ENCODE peak calls at places on chromosomes 2 and 18, in nine cellular contexts. One of them, this sample, is unnamed.

GRCh38 chr2:175282300-175282699 is 100.8 kb upstream of the ATP5MC3 start:
- DNase-seq in adrenal gland: no peak
- DNase-seq in NCI-H1092 treated with DMSO at 0.1 percent for 48 hours: peak
- DNase-seq in kidney epithelial cell: no peak
- DNase-seq in stimulated activated CD4-positive, alpha-beta T cell treated with anti-CD3 and anti-CD28 coated beads, Interleukin-4, amount 100 ng/mL, for 4 hours: no peak
- DNase-seq in A172: peak
- DNase-seq in stomach: no peak
- DNase-seq in HEK293T: peak
- DNase-seq in AG09319: peak
- DNase-seq in this sample: peak

GRCh38 chr2:129481306-129482219 is 497.9 kb upstream of the RAB6C start:
- DNase-seq in A172: no peak
- DNase-seq in HEK293T: no peak
- DNase-seq in stomach: no peak
- DNase-seq in AG09319: no peak
- DNase-seq in NCI-H1092 treated with DMSO at 0.1 percent for 48 hours: no peak
- DNase-seq in stimulated activated CD4-positive, alpha-beta T cell treated with anti-CD3 and anti-CD28 coated beads, Interleukin-4, amount 100 ng/mL, for 4 hours: no peak
- DNase-seq in adrenal gland: no peak
- DNase-seq in kidney epithelial cell: no peak
- DNase-seq in this sample: no peak

GRCh38 chr18:59915606-59916005 is 15.8 kb downstream of the PMAIP1 start:
- DNase-seq in NCI-H1092 treated with DMSO at 0.1 percent for 48 hours: no peak
- DNase-seq in AG09319: no peak
- DNase-seq in stimulated activated CD4-positive, alpha-beta T cell treated with anti-CD3 and anti-CD28 coated beads, Interleukin-4, amount 100 ng/mL, for 4 hours: no peak
- DNase-seq in stomach: no peak
- DNase-seq in adrenal gland: no peak
- DNase-seq in kidney epithelial cell: no peak
- DNase-seq in A172: no peak
- DNase-seq in HEK293T: no peak
- DNase-seq in this sample: no peak

GRCh38 chr2:226447896-226448295 is 351.7 kb downstream of the IRS1 start:
- DNase-seq in adrenal gland: no peak
- DNase-seq in stomach: no peak
- DNase-seq in NCI-H1092 treated with DMSO at 0.1 percent for 48 hours: no peak
- DNase-seq in kidney epithelial cell: no peak
- DNase-seq in A172: peak
- DNase-seq in HEK293T: no peak
- DNase-seq in stimulated activated CD4-positive, alpha-beta T cell treated with anti-CD3 and anti-CD28 coated beads, Interleukin-4, amount 100 ng/mL, for 4 hours: no peak
- DNase-seq in AG09319: no peak
- DNase-seq in this sample: no peak

GRCh38 chr18:35581555-35582309 is at the start of gene GALNT1:
- DNase-seq in HEK293T: peak
- DNase-seq in stimulated activated CD4-positive, alpha-beta T cell treated with anti-CD3 and anti-CD28 coated beads, Interleukin-4, amount 100 ng/mL, for 4 hours: peak
- DNase-seq in adrenal gland: peak
- DNase-seq in stomach: no peak
- DNase-seq in AG09319: no peak
- DNase-seq in NCI-H1092 treated with DMSO at 0.1 percent for 48 hours: peak
- DNase-seq in kidney epithelial cell: no peak
- DNase-seq in A172: no peak
- DNase-seq in this sample: no peak

GRCh38 chr2:70965506-70965905 is 12.9 kb upstream of the ANKRD53 start:
- DNase-seq in stomach: no peak
- DNase-seq in kidney epithelial cell: no peak
- DNase-seq in A172: no peak
- DNase-seq in adrenal gland: no peak
- DNase-seq in AG09319: no peak
- DNase-seq in NCI-H1092 treated with DMSO at 0.1 percent for 48 hours: no peak
- DNase-seq in stimulated activated CD4-positive, alpha-beta T cell treated with anti-CD3 and anti-CD28 coated beads, Interleukin-4, amount 100 ng/mL, for 4 hours: no peak
- DNase-seq in HEK293T: no peak
- DNase-seq in this sample: no peak

GRCh38 chr2:217980591-217980990 is 22.2 kb downstream of the TNS1 start:
- DNase-seq in adrenal gland: no peak
- DNase-seq in HEK293T: no peak
- DNase-seq in AG09319: no peak
- DNase-seq in A172: no peak
- DNase-seq in stimulated activated CD4-positive, alpha-beta T cell treated with anti-CD3 and anti-CD28 coated beads, Interleukin-4, amount 100 ng/mL, for 4 hours: no peak
- DNase-seq in NCI-H1092 treated with DMSO at 0.1 percent for 48 hours: no peak
- DNase-seq in kidney epithelial cell: no peak
- DNase-seq in stomach: no peak
- DNase-seq in this sample: no peak

GRCh38 chr2:26251893-26252292 is 7.2 kb downstream of the HADHB start:
- DNase-seq in adrenal gland: peak
- DNase-seq in NCI-H1092 treated with DMSO at 0.1 percent for 48 hours: peak
- DNase-seq in stimulated activated CD4-positive, alpha-beta T cell treated with anti-CD3 and anti-CD28 coated beads, Interleukin-4, amount 100 ng/mL, for 4 hours: no peak
- DNase-seq in stomach: peak
- DNase-seq in AG09319: no peak
- DNase-seq in A172: no peak
- DNase-seq in HEK293T: no peak
- DNase-seq in kidney epithelial cell: no peak
- DNase-seq in this sample: no peak

GRCh38 chr2:84823788-84824187 is 57.1 kb downstream of the TRABD2A start:
- DNase-seq in adrenal gland: no peak
- DNase-seq in kidney epithelial cell: no peak
- DNase-seq in A172: no peak
- DNase-seq in HEK293T: no peak
- DNase-seq in NCI-H1092 treated with DMSO at 0.1 percent for 48 hours: no peak
- DNase-seq in stimulated activated CD4-positive, alpha-beta T cell treated with anti-CD3 and anti-CD28 coated beads, Interleukin-4, amount 100 ng/mL, for 4 hours: no peak
- DNase-seq in stomach: no peak
- DNase-seq in AG09319: no peak
- DNase-seq in this sample: no peak

GRCh38 chr18:31574359-31574758 is 17.3 kb upstream of the TTR start:
- DNase-seq in adrenal gland: no peak
- DNase-seq in A172: no peak
- DNase-seq in stomach: no peak
- DNase-seq in stimulated activated CD4-positive, alpha-beta T cell treated with anti-CD3 and anti-CD28 coated beads, Interleukin-4, amount 100 ng/mL, for 4 hours: no peak
- DNase-seq in AG09319: no peak
- DNase-seq in NCI-H1092 treated with DMSO at 0.1 percent for 48 hours: no peak
- DNase-seq in kidney epithelial cell: no peak
- DNase-seq in HEK293T: no peak
- DNase-seq in this sample: no peak

GRCh38 chr2:240365971-240366471 is 69.4 kb upstream of the GPC1 start:
- DNase-seq in AG09319: no peak
- DNase-seq in kidney epithelial cell: no peak
- DNase-seq in stimulated activated CD4-positive, alpha-beta T cell treated with anti-CD3 and anti-CD28 coated beads, Interleukin-4, amount 100 ng/mL, for 4 hours: no peak
- DNase-seq in A172: no peak
- DNase-seq in stomach: no peak
- DNase-seq in NCI-H1092 treated with DMSO at 0.1 percent for 48 hours: no peak
- DNase-seq in HEK293T: no peak
- DNase-seq in adrenal gland: no peak
- DNase-seq in this sample: no peak

GRCh38 chr18:34965108-34965507 is 76.1 kb upstream of the MAPRE2 start:
- DNase-seq in A172: no peak
- DNase-seq in HEK293T: no peak
- DNase-seq in stimulated activated CD4-positive, alpha-beta T cell treated with anti-CD3 and anti-CD28 coated beads, Interleukin-4, amount 100 ng/mL, for 4 hours: no peak
- DNase-seq in kidney epithelial cell: no peak
- DNase-seq in adrenal gland: no peak
- DNase-seq in stomach: no peak
- DNase-seq in AG09319: no peak
- DNase-seq in NCI-H1092 treated with DMSO at 0.1 percent for 48 hours: peak
- DNase-seq in this sample: no peak

GRCh38 chr2:52429740-52430139 is 1337.9 kb upstream of the CHAC2 start:
- DNase-seq in kidney epithelial cell: no peak
- DNase-seq in A172: no peak
- DNase-seq in adrenal gland: no peak
- DNase-seq in AG09319: no peak
- DNase-seq in stimulated activated CD4-positive, alpha-beta T cell treated with anti-CD3 and anti-CD28 coated beads, Interleukin-4, amount 100 ng/mL, for 4 hours: no peak
- DNase-seq in stomach: no peak
- DNase-seq in HEK293T: no peak
- DNase-seq in NCI-H1092 treated with DMSO at 0.1 percent for 48 hours: no peak
- DNase-seq in this sample: no peak

GRCh38 chr2:122203523-122203922 is 448.1 kb downstream of the TSN start:
- DNase-seq in HEK293T: no peak
- DNase-seq in kidney epithelial cell: peak
- DNase-seq in NCI-H1092 treated with DMSO at 0.1 percent for 48 hours: peak
- DNase-seq in stimulated activated CD4-positive, alpha-beta T cell treated with anti-CD3 and anti-CD28 coated beads, Interleukin-4, amount 100 ng/mL, for 4 hours: no peak
- DNase-seq in adrenal gland: no peak
- DNase-seq in AG09319: peak
- DNase-seq in stomach: no peak
- DNase-seq in A172: no peak
- DNase-seq in this sample: no peak

GRCh38 chr2:25285265-25286024 is 56.3 kb downstream of the DNMT3A start:
- DNase-seq in HEK293T: no peak
- DNase-seq in kidney epithelial cell: no peak
- DNase-seq in stomach: no peak
- DNase-seq in AG09319: no peak
- DNase-seq in A172: no peak
- DNase-seq in adrenal gland: no peak
- DNase-seq in stimulated activated CD4-positive, alpha-beta T cell treated with anti-CD3 and anti-CD28 coated beads, Interleukin-4, amount 100 ng/mL, for 4 hours: no peak
- DNase-seq in NCI-H1092 treated with DMSO at 0.1 percent for 48 hours: no peak
- DNase-seq in this sample: no peak

GRCh38 chr2:216792222-216793001 is 67.5 kb downstream of the TNP1 start:
- DNase-seq in kidney epithelial cell: peak
- DNase-seq in HEK293T: no peak
- DNase-seq in AG09319: peak
- DNase-seq in stomach: no peak
- DNase-seq in NCI-H1092 treated with DMSO at 0.1 percent for 48 hours: peak
- DNase-seq in A172: no peak
- DNase-seq in adrenal gland: no peak
- DNase-seq in stimulated activated CD4-positive, alpha-beta T cell treated with anti-CD3 and anti-CD28 coated beads, Interleukin-4, amount 100 ng/mL, for 4 hours: no peak
- DNase-seq in this sample: no peak

GRCh38 chr2:168432565-168433186 is 23.4 kb upstream of the CERS6 start:
- DNase-seq in adrenal gland: no peak
- DNase-seq in A172: no peak
- DNase-seq in NCI-H1092 treated with DMSO at 0.1 percent for 48 hours: no peak
- DNase-seq in stomach: no peak
- DNase-seq in HEK293T: no peak
- DNase-seq in AG09319: no peak
- DNase-seq in stimulated activated CD4-positive, alpha-beta T cell treated with anti-CD3 and anti-CD28 coated beads, Interleukin-4, amount 100 ng/mL, for 4 hours: no peak
- DNase-seq in kidney epithelial cell: no peak
- DNase-seq in this sample: no peak

GRCh38 chr2:189363559-189363958 is 77.7 kb upstream of the WDR75 start:
- DNase-seq in A172: peak
- DNase-seq in NCI-H1092 treated with DMSO at 0.1 percent for 48 hours: no peak
- DNase-seq in HEK293T: no peak
- DNase-seq in AG09319: no peak
- DNase-seq in stomach: no peak
- DNase-seq in adrenal gland: no peak
- DNase-seq in stimulated activated CD4-positive, alpha-beta T cell treated with anti-CD3 and anti-CD28 coated beads, Interleukin-4, amount 100 ng/mL, for 4 hours: no peak
- DNase-seq in kidney epithelial cell: peak
- DNase-seq in this sample: no peak

GRCh38 chr2:132582360-132582759 is 87.6 kb downstream of the LYPD1 start:
- DNase-seq in kidney epithelial cell: no peak
- DNase-seq in HEK293T: no peak
- DNase-seq in stomach: peak
- DNase-seq in A172: no peak
- DNase-seq in adrenal gland: no peak
- DNase-seq in stimulated activated CD4-positive, alpha-beta T cell treated with anti-CD3 and anti-CD28 coated beads, Interleukin-4, amount 100 ng/mL, for 4 hours: no peak
- DNase-seq in AG09319: peak
- DNase-seq in NCI-H1092 treated with DMSO at 0.1 percent for 48 hours: peak
- DNase-seq in this sample: no peak

GRCh38 chr2:29749041-29749440 is 172.3 kb downstream of the ALK start:
- DNase-seq in adrenal gland: no peak
- DNase-seq in stimulated activated CD4-positive, alpha-beta T cell treated with anti-CD3 and anti-CD28 coated beads, Interleukin-4, amount 100 ng/mL, for 4 hours: no peak
- DNase-seq in stomach: no peak
- DNase-seq in HEK293T: no peak
- DNase-seq in NCI-H1092 treated with DMSO at 0.1 percent for 48 hours: no peak
- DNase-seq in kidney epithelial cell: peak
- DNase-seq in AG09319: no peak
- DNase-seq in A172: peak
- DNase-seq in this sample: no peak

GRCh38 chr2:86224645-86225355 is 25.5 kb downstream of the MRPL35 start:
- DNase-seq in stomach: no peak
- DNase-seq in NCI-H1092 treated with DMSO at 0.1 percent for 48 hours: no peak
- DNase-seq in AG09319: no peak
- DNase-seq in stimulated activated CD4-positive, alpha-beta T cell treated with anti-CD3 and anti-CD28 coated beads, Interleukin-4, amount 100 ng/mL, for 4 hours: no peak
- DNase-seq in HEK293T: no peak
- DNase-seq in A172: no peak
- DNase-seq in kidney epithelial cell: no peak
- DNase-seq in adrenal gland: no peak
- DNase-seq in this sample: no peak

GRCh38 chr2:227378371-227378782 is 729 bp downstream of the TM4SF20 start:
- DNase-seq in HEK293T: no peak
- DNase-seq in stimulated activated CD4-positive, alpha-beta T cell treated with anti-CD3 and anti-CD28 coated beads, Interleukin-4, amount 100 ng/mL, for 4 hours: no peak
- DNase-seq in kidney epithelial cell: no peak
- DNase-seq in AG09319: no peak
- DNase-seq in A172: no peak
- DNase-seq in NCI-H1092 treated with DMSO at 0.1 percent for 48 hours: no peak
- DNase-seq in adrenal gland: no peak
- DNase-seq in stomach: no peak
- DNase-seq in this sample: no peak

GRCh38 chr2:156672569-156673270 is 236.5 kb downstream of the GPD2 start:
- DNase-seq in A172: peak
- DNase-seq in adrenal gland: no peak
- DNase-seq in NCI-H1092 treated with DMSO at 0.1 percent for 48 hours: no peak
- DNase-seq in stimulated activated CD4-positive, alpha-beta T cell treated with anti-CD3 and anti-CD28 coated beads, Interleukin-4, amount 100 ng/mL, for 4 hours: no peak
- DNase-seq in stomach: no peak
- DNase-seq in HEK293T: no peak
- DNase-seq in kidney epithelial cell: no peak
- DNase-seq in AG09319: no peak
- DNase-seq in this sample: no peak

GRCh38 chr18:45522371-45522770 is 92.9 kb upstream of the SLC14A2 start:
- DNase-seq in A172: no peak
- DNase-seq in stimulated activated CD4-positive, alpha-beta T cell treated with anti-CD3 and anti-CD28 coated beads, Interleukin-4, amount 100 ng/mL, for 4 hours: no peak
- DNase-seq in adrenal gland: peak
- DNase-seq in NCI-H1092 treated with DMSO at 0.1 percent for 48 hours: no peak
- DNase-seq in HEK293T: no peak
- DNase-seq in stomach: no peak
- DNase-seq in kidney epithelial cell: no peak
- DNase-seq in AG09319: no peak
- DNase-seq in this sample: no peak

GRCh38 chr2:221500501-221501209 is 71.4 kb downstream of the EPHA4 start:
- DNase-seq in stomach: no peak
- DNase-seq in A172: peak
- DNase-seq in stimulated activated CD4-positive, alpha-beta T cell treated with anti-CD3 and anti-CD28 coated beads, Interleukin-4, amount 100 ng/mL, for 4 hours: no peak
- DNase-seq in kidney epithelial cell: no peak
- DNase-seq in AG09319: no peak
- DNase-seq in HEK293T: no peak
- DNase-seq in NCI-H1092 treated with DMSO at 0.1 percent for 48 hours: no peak
- DNase-seq in adrenal gland: no peak
- DNase-seq in this sample: no peak

GRCh38 chr2:44168684-44169154 is at the start of gene PPM1B:
- DNase-seq in stomach: no peak
- DNase-seq in kidney epithelial cell: no peak
- DNase-seq in NCI-H1092 treated with DMSO at 0.1 percent for 48 hours: no peak
- DNase-seq in HEK293T: no peak
- DNase-seq in A172: no peak
- DNase-seq in stimulated activated CD4-positive, alpha-beta T cell treated with anti-CD3 and anti-CD28 coated beads, Interleukin-4, amount 100 ng/mL, for 4 hours: peak
- DNase-seq in adrenal gland: peak
- DNase-seq in AG09319: no peak
- DNase-seq in this sample: no peak

GRCh38 chr2:133561045-133561852 is 7.0 kb downstream of the NCKAP5 start:
- DNase-seq in A172: peak
- DNase-seq in HEK293T: peak
- DNase-seq in stimulated activated CD4-positive, alpha-beta T cell treated with anti-CD3 and anti-CD28 coated beads, Interleukin-4, amount 100 ng/mL, for 4 hours: no peak
- DNase-seq in adrenal gland: no peak
- DNase-seq in kidney epithelial cell: no peak
- DNase-seq in AG09319: peak
- DNase-seq in NCI-H1092 treated with DMSO at 0.1 percent for 48 hours: peak
- DNase-seq in stomach: no peak
- DNase-seq in this sample: peak

GRCh38 chr18:47893047-47893446 is 37.4 kb downstream of the SMAD2 start:
- DNase-seq in NCI-H1092 treated with DMSO at 0.1 percent for 48 hours: no peak
- DNase-seq in HEK293T: peak
- DNase-seq in adrenal gland: no peak
- DNase-seq in stimulated activated CD4-positive, alpha-beta T cell treated with anti-CD3 and anti-CD28 coated beads, Interleukin-4, amount 100 ng/mL, for 4 hours: no peak
- DNase-seq in stomach: no peak
- DNase-seq in kidney epithelial cell: no peak
- DNase-seq in A172: peak
- DNase-seq in AG09319: no peak
- DNase-seq in this sample: no peak

GRCh38 chr2:101827246-101827645 is 129.7 kb downstream of the MAP4K4 start:
- DNase-seq in NCI-H1092 treated with DMSO at 0.1 percent for 48 hours: no peak
- DNase-seq in AG09319: no peak
- DNase-seq in stomach: no peak
- DNase-seq in HEK293T: no peak
- DNase-seq in kidney epithelial cell: peak
- DNase-seq in stimulated activated CD4-positive, alpha-beta T cell treated with anti-CD3 and anti-CD28 coated beads, Interleukin-4, amount 100 ng/mL, for 4 hours: no peak
- DNase-seq in adrenal gland: no peak
- DNase-seq in A172: peak
- DNase-seq in this sample: peak

GRCh38 chr2:219309278-219309677 is at the start of gene PTPRN:
- DNase-seq in kidney epithelial cell: no peak
- DNase-seq in stomach: no peak
- DNase-seq in stimulated activated CD4-positive, alpha-beta T cell treated with anti-CD3 and anti-CD28 coated beads, Interleukin-4, amount 100 ng/mL, for 4 hours: no peak
- DNase-seq in A172: peak
- DNase-seq in AG09319: no peak
- DNase-seq in adrenal gland: no peak
- DNase-seq in NCI-H1092 treated with DMSO at 0.1 percent for 48 hours: peak
- DNase-seq in HEK293T: no peak
- DNase-seq in this sample: no peak

This sample was measured in amniotic stem cell.